ENCODE peak calls at places on chromosomes 12 and 14, in ten cellular contexts. H is adrenal gland, A is IMR-90, S is heart left ventricle, D is A549, N is gastrocnemius medialis, P is HCT116, E is stomach, Q is upper lobe of left lung, G is testis. F is an unnamed sample.

GRCh38 chr12:96878704-96879103 is 28.4 kb upstream of the NEDD1 start:
- DNase-seq in S (no peak), H (no peak), P (no peak), G (no peak), N (no peak), D (no peak), Q (no peak), E (no peak), A (peak), F (no peak)

GRCh38 chr14:90757452-90757851 is 58.8 kb downstream of the TTC7B start:
- DNase-seq in A (no peak), S (no peak), N (peak), E (peak), P (no peak), H (no peak), D (no peak), Q (no peak), G (no peak), F (no peak)

GRCh38 chr14:58540693-58541092 is 97.1 kb upstream of the DACT1 start:
- DNase-seq in H (no peak), N (no peak), A (peak), E (no peak), P (no peak), Q (no peak), D (no peak), S (no peak), G (no peak), F (no peak)

GRCh38 chr14:73824116-73824515 is 27.5 kb upstream of the PTGR2 start:
- DNase-seq in D (no peak), Q (no peak), S (no peak), H (no peak), G (no peak), E (no peak), N (no peak), A (no peak), P (no peak), F (no peak)

GRCh38 chr12:45543887-45544286 is 185.6 kb upstream of the ARID2 start:
- DNase-seq in S (no peak), G (peak), Q (no peak), D (peak), A (peak), E (peak), P (peak), N (peak), H (peak), F (peak)

GRCh38 chr12:118498171-118498570 is 121.8 kb downstream of the SUDS3 start:
- DNase-seq in S (peak), E (peak), H (no peak), A (no peak), N (no peak), Q (no peak), G (no peak), D (no peak), P (no peak), F (no peak)

GRCh38 chr12:22640851-22641250 is 15.9 kb downstream of the ETNK1 start:
- DNase-seq in D (no peak), Q (no peak), E (no peak), N (no peak), H (no peak), G (no peak), S (no peak), A (no peak), P (no peak), F (no peak)

GRCh38 chr12:123268850-123269249 is 2.8 kb downstream of the CDK2AP1 start:
- DNase-seq in N (no peak), P (no peak), S (no peak), G (no peak), H (no peak), A (no peak), Q (peak), E (no peak), D (no peak), F (no peak)

GRCh38 chr14:75720828-75721227 is 59.8 kb downstream of the TTLL5 start:
- DNase-seq in G (peak), P (no peak), E (peak), Q (no peak), N (no peak), D (no peak), H (peak), A (no peak), S (peak), F (no peak)

GRCh38 chr12:87756111-87756510 is 273.1 kb downstream of the C12orf50 start:
- DNase-seq in D (peak), A (peak), S (no peak), G (no peak), N (no peak), P (no peak), E (no peak), Q (no peak), H (no peak), F (no peak)

GRCh38 chr12:16238661-16239060 is 38.8 kb downstream of the SLC15A5 start:
- DNase-seq in S (no peak), Q (no peak), G (no peak), D (no peak), H (no peak), N (no peak), E (no peak), P (no peak), A (no peak), F (no peak)

GRCh38 chr14:34692348-34692747 is 22.0 kb downstream of the CFL2 start:
- DNase-seq in G (no peak), E (no peak), Q (no peak), S (no peak), N (no peak), A (no peak), D (no peak), P (no peak), H (no peak), F (no peak)

GRCh38 chr12:104852102-104852501 is 106.0 kb downstream of the SLC41A2 start:
- DNase-seq in E (no peak), H (no peak), D (no peak), G (no peak), A (peak), Q (no peak), P (no peak), N (no peak), S (no peak), F (no peak)

GRCh38 chr12:86551146-86551571 is 295.0 kb upstream of the MGAT4C start:
- DNase-seq in A (no peak), G (no peak), S (peak), P (no peak), E (no peak), H (no peak), Q (no peak), D (no peak), N (no peak), F (no peak)

GRCh38 chr12:131390408-131391100 is 320.3 kb upstream of the SFSWAP start:
- DNase-seq in N (no peak), P (peak), Q (no peak), A (no peak), S (no peak), E (no peak), D (peak), H (no peak), G (peak), F (no peak)

GRCh38 chr14:95765016-95765415 is 51.1 kb upstream of the TCL1A start:
- DNase-seq in S (no peak), G (no peak), Q (no peak), H (no peak), D (no peak), A (no peak), E (no peak), P (no peak), N (no peak), F (no peak)

GRCh38 chr12:109518820-109519665 is 41.6 kb downstream of the UBE3B start:
- DNase-seq in G (peak), A (peak), H (peak), N (no peak), Q (no peak), D (peak), E (peak), S (peak), P (peak), F (no peak)

GRCh38 chr14:24632336-24632735 is 1.7 kb downstream of the GZMB start:
- DNase-seq in H (no peak), N (no peak), S (no peak), Q (no peak), G (no peak), D (no peak), A (no peak), E (no peak), P (no peak), F (no peak)

GRCh38 chr14:49310298-49310697 is 275.9 kb downstream of the RPS29 start:
- DNase-seq in H (no peak), N (no peak), G (no peak), S (no peak), Q (no peak), A (no peak), E (no peak), D (no peak), P (no peak), F (no peak)

GRCh38 chr12:67772276-67773169 is 124.0 kb downstream of the DYRK2 start:
- DNase-seq in H (no peak), Q (no peak), G (no peak), P (no peak), S (peak), E (no peak), D (no peak), N (no peak), A (peak), F (no peak)

GRCh38 chr14:50631408-50631821 is 36.7 kb downstream of the SAV1 start:
- DNase-seq in D (no peak), G (no peak), Q (no peak), S (no peak), N (no peak), E (no peak), P (no peak), H (no peak), A (no peak), F (no peak)

GRCh38 chr14:81301813-81302212 is 81.1 kb upstream of the GTF2A1 start:
- DNase-seq in S (no peak), E (no peak), A (no peak), Q (no peak), H (no peak), P (no peak), G (no peak), N (peak), D (no peak), F (no peak)

GRCh38 chr12:82880442-82880901 is 193.8 kb downstream of the TMTC2 start:
- DNase-seq in D (no peak), P (no peak), E (no peak), S (no peak), A (peak), G (no peak), H (no peak), Q (no peak), N (no peak), F (no peak)

GRCh38 chr12:132310181-132311040 is 19.0 kb downstream of the GALNT9 start:
- DNase-seq in A (no peak), G (no peak), N (no peak), D (no peak), H (no peak), Q (peak), P (no peak), S (no peak), E (no peak), F (no peak)

GRCh38 chr14:94357166-94357565 is 31.2 kb downstream of the SERPINA1 start:
- DNase-seq in E (no peak), P (no peak), H (no peak), A (no peak), G (no peak), D (no peak), Q (no peak), S (no peak), N (no peak), F (no peak)

GRCh38 chr12:1793426-1794210 is 26.7 kb upstream of the LRTM2 start:
- DNase-seq in G (no peak), S (no peak), H (no peak), D (no peak), Q (peak), E (no peak), N (no peak), A (no peak), P (no peak), F (peak)

GRCh38 chr12:1794440-1795090 is 25.8 kb upstream of the LRTM2 start:
- DNase-seq in N (no peak), P (no peak), H (no peak), S (no peak), D (no peak), E (no peak), G (no peak), Q (no peak), A (no peak), F (peak)

GRCh38 chr12:1795785-1796514 is 24.4 kb upstream of the LRTM2 start:
- DNase-seq in E (peak), Q (peak), P (peak), N (peak), S (peak), G (peak), D (peak), A (peak), H (peak), F (peak)

GRCh38 chr12:1796515-1797010 is 23.8 kb upstream of the LRTM2 start:
- DNase-seq in D (no peak), N (no peak), E (peak), S (peak), P (no peak), Q (peak), H (peak), G (peak), A (no peak), F (peak)

DNA sequence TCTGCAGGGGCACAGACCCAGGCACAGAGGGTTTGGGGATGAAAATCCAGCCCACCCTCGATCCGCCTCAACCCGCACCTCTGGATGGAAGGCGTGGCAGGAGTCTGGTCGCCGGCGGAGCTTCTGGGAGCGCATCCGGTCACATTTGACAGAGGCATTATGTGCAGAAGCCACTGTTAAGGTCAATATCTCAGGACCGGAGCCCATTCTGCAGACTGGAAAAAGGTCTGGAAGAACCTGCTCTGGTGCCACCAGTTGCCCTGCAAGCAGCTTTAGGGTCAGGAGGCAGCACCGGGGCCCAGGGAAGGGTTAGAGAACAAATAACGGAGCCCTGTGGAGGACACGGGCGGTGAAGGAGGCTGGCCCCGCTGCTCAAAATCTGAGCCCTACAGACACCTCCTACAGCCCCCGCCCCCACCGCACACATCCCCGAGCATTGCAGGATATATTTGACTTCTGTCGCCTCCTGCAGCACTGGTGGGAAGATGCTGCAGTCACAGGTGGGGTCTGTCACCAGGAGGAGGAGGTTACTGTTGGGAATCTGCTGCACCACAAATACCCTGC is 25.1 kb upstream of the LRTM2 start:
- DNase-seq in S (no peak), E (no peak), Q (no peak), G (no peak), N (no peak), D (no peak), H (no peak), P (no peak), A (no peak), F (no peak)
- H3K27ac ChIP-seq in S (peak), E (peak), Q (peak), G (no peak), N (peak), D (peak), H (peak), P (no peak), A (no peak), F (no peak)

GRCh38 chr12:56571131-56571530 is 49.5 kb downstream of the RBMS2 start:
- DNase-seq in A (no peak), D (no peak), Q (no peak), P (no peak), G (peak), N (no peak), E (no peak), H (no peak), S (no peak), F (no peak)

DNA sequence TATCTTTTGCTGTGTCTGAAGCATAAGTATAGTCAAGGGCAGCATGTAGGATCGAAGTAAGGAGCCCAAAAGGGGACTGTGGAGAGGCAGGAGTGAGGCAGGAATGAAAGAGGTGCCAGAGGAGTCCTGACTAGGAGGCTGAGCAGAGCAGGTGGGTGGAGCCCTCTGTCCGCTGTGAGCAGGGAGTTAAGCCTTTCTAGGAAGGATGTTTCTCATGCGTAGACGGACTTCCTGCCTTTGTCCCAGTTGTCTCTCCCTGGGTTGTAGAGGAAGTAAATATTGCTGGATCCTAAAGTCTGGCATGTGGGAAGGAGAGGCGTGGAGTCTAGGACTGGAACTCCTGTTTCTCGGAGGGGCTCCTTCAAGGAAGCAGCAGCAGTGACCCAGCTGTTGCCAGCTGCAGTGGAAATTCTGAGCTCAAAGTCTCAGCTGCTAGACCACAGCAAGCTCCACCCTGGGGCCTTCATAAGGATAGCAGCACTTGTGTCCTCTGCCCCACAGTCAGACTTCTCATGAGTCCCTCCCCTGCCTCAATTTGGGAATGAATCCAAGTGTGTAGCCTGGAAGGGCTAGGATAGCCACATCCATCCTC is 44.0 kb downstream of the RBMS2 start:
- DNase-seq in H (peak), E (peak), S (peak), N (peak), P (no peak), A (peak), G (peak), Q (no peak), D (peak), F (peak)
- TF ChIP-seq POLR2A in H (no peak), E (no peak), S (peak), N (peak), P (no peak), A (no peak), G (no peak), Q (no peak), D (no peak), F (no peak)

DNA sequence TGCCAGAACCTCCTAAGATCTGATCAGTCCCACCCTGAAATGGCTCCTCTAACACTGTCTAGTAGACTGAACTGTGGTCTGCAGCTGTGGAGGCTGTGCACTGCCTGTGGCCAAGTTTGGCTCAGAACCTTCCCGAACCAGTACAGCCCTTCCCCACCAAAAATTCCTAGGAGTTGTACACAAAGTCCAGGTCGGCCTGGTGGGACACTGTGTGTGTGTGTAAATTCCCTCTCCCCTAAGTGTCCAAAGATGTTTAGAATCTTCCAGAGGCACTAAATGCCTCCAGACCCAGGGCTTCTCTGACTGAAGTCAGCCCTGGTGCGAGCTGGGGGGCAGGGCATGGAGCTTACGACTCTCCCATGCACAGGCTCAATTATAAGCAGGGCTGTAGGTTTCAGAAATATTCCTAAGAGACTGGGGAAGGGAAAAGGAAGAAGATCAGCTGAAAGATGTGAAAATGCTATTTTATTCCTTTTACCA is 107.0 kb upstream of the ATF7IP start:
- DNase-seq in H (no peak), N (no peak), G (peak), S (no peak), A (peak), P (no peak), D (no peak), E (no peak), Q (no peak), F (no peak)
- H3K27ac ChIP-seq in H (peak), N (peak), G (peak), S (peak), A (peak), P (peak), D (peak), E (peak), Q (peak), F (peak)

DNA sequence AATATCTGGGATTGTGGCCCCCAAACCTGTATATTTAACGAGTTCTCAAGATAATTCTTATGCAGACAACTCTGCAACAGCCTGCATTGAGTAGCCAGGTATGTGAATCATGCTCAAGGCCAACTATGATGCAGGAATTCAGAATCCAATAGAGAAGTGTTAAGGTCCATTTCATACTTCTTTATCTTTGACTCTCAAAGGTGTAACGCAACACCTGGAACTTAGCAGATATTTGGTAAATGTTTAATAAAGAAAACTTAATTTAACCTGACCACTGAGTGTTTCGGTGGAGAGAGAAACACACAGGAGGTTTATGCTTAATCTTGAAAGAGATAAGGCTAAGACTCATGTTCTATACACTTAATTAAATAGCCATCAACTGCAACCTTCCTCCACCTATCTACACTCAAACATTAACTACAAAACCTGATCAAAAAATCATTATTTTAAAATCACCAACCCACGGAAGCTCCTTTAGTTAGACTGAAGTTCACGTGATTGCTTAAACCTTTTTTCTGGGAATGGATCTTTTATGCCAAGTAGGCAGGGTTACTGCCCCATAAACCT is 156.4 kb upstream of the PLEKHG7 start:
- DNase-seq in A (no peak), N (no peak), D (no peak), Q (no peak), E (no peak), H (no peak), S (no peak), P (no peak), G (no peak), F (no peak)
- TF ChIP-seq POLR2A in A (no peak), N (no peak), D (no peak), Q (no peak), E (no peak), H (no peak), S (no peak), P (no peak), G (no peak), F (no peak)

GRCh38 chr12:29547151-29547561 is 49.7 kb upstream of the OVCH1 start:
- DNase-seq in D (no peak), Q (no peak), H (no peak), E (no peak), A (peak), N (no peak), P (no peak), S (no peak), G (no peak), F (no peak)
- H3K27ac ChIP-seq in D (no peak), Q (no peak), H (peak), E (peak), A (peak), N (peak), P (no peak), S (no peak), G (no peak), F (no peak)

GRCh38 chr14:22887990-22888378 is 5.0 kb downstream of the REM2 start:
- DNase-seq in A (no peak), H (no peak), D (no peak), G (no peak), S (no peak), N (no peak), E (no peak), P (no peak), Q (no peak), F (no peak)
- TF ChIP-seq POLR2A in A (no peak), H (no peak), D (no peak), G (no peak), S (no peak), N (no peak), E (no peak), P (no peak), Q (no peak), F (no peak)

GRCh38 chr12:76033116-76034001 is 1.8 kb upstream of the PHLDA1 start:
- DNase-seq in D (no peak), Q (no peak), P (no peak), G (no peak), N (no peak), E (no peak), H (no peak), S (no peak), A (peak), F (no peak)
- H3K27ac ChIP-seq in D (peak), Q (peak), P (peak), G (no peak), N (peak), E (peak), H (peak), S (peak), A (peak), F (peak)

GRCh38 chr12:80938397-80938796 is 663 bp upstream of the LIN7A start:
- DNase-seq in G (no peak), S (no peak), A (no peak), Q (no peak), P (no peak), H (no peak), D (no peak), N (no peak), E (no peak), F (no peak)
- TF ChIP-seq POLR2A in G (no peak), S (no peak), A (no peak), Q (no peak), P (no peak), H (no peak), D (no peak), N (no peak), E (no peak), F (no peak)